ENCODE peak calls at places on chromosome 12, in four cellular contexts. One of them, this sample, is unnamed.
A peak's percentile ranks its signal among the peaks of the same experiment; 100 is the strongest.

GRCh38 chr12:83603106-83603505 is 916.4 kb downstream of the TMTC2 start:
- DNase-seq in mucosa of descending colon: no peak
- DNase-seq in cardiac muscle cell: no peak
- DNase-seq in type B pancreatic cell: no peak
- DNase-seq in this sample: no peak

GRCh38 chr12:64577046-64577445 is 33.2 kb upstream of the RASSF3 start:
- DNase-seq in type B pancreatic cell: no peak
- DNase-seq in mucosa of descending colon: no peak
- DNase-seq in cardiac muscle cell: no peak
- DNase-seq in this sample: no peak

GRCh38 chr12:95202691-95203476 is 14.4 kb downstream of the FGD6 start:
- DNase-seq in type B pancreatic cell: no peak
- DNase-seq in mucosa of descending colon: no peak
- DNase-seq in cardiac muscle cell: peak; percentile 67
- DNase-seq in this sample: no peak

GRCh38 chr12:103742349-103742784 is 98.7 kb downstream of the NT5DC3 start:
- DNase-seq in cardiac muscle cell: peak; percentile 37
- DNase-seq in type B pancreatic cell: no peak
- DNase-seq in mucosa of descending colon: peak; percentile 78
- DNase-seq in this sample: no peak

GRCh38 chr12:16600525-16600924 is 5.4 kb downstream of the LMO3 start:
- DNase-seq in type B pancreatic cell: no peak
- DNase-seq in mucosa of descending colon: no peak
- DNase-seq in cardiac muscle cell: no peak
- DNase-seq in this sample: no peak

GRCh38 chr12:4849024-4849594 is 60.6 kb upstream of the KCNA1 start:
- DNase-seq in mucosa of descending colon: no peak
- DNase-seq in cardiac muscle cell: peak; percentile 58
- DNase-seq in type B pancreatic cell: no peak
- DNase-seq in this sample: peak; percentile 38

GRCh38 chr12:105474672-105475071 is 144.2 kb downstream of the C12orf75 start:
- DNase-seq in cardiac muscle cell: no peak
- DNase-seq in type B pancreatic cell: no peak
- DNase-seq in mucosa of descending colon: no peak
- DNase-seq in this sample: peak; percentile 46

GRCh38 chr12:121781751-121782615 is 11.5 kb downstream of the RHOF start:
- DNase-seq in type B pancreatic cell: no peak
- DNase-seq in cardiac muscle cell: no peak
- DNase-seq in mucosa of descending colon: no peak
- DNase-seq in this sample: no peak

GRCh38 chr12:88578821-88579518 is 1.3 kb downstream of the KITLG start:
- DNase-seq in mucosa of descending colon: peak; percentile 64
- DNase-seq in cardiac muscle cell: no peak
- DNase-seq in type B pancreatic cell: no peak
- DNase-seq in this sample: no peak

GRCh38 chr12:82461393-82461792 is 103.1 kb downstream of the METTL25 start:
- DNase-seq in cardiac muscle cell: no peak
- DNase-seq in mucosa of descending colon: no peak
- DNase-seq in type B pancreatic cell: no peak
- DNase-seq in this sample: no peak

GRCh38 chr12:56469007-56469930 is 891 bp downstream of the SPRYD4 start:
- DNase-seq in type B pancreatic cell: no peak
- DNase-seq in cardiac muscle cell: no peak
- DNase-seq in mucosa of descending colon: peak; percentile 51
- DNase-seq in this sample: no peak

GRCh38 chr12:4833511-4833910 is 76.2 kb upstream of the KCNA1 start:
- DNase-seq in mucosa of descending colon: no peak
- DNase-seq in type B pancreatic cell: no peak
- DNase-seq in cardiac muscle cell: no peak
- DNase-seq in this sample: no peak

GRCh38 chr12:123024819-123025391 is 44.4 kb downstream of the ARL6IP4 start:
- DNase-seq in mucosa of descending colon: no peak
- DNase-seq in cardiac muscle cell: no peak
- DNase-seq in type B pancreatic cell: no peak
- DNase-seq in this sample: no peak

GRCh38 chr12:92593734-92594402 is 108.9 kb upstream of the PLEKHG7 start:
- DNase-seq in cardiac muscle cell: peak; percentile 74
- DNase-seq in type B pancreatic cell: no peak
- DNase-seq in mucosa of descending colon: peak; percentile 42
- DNase-seq in this sample: no peak

GRCh38 chr12:29582156-29582555 is 84.7 kb upstream of the OVCH1 start:
- DNase-seq in cardiac muscle cell: no peak
- DNase-seq in mucosa of descending colon: no peak
- DNase-seq in type B pancreatic cell: no peak
- DNase-seq in this sample: no peak

GRCh38 chr12:105861232-105861631 is 277.5 kb downstream of the NUAK1 start:
- DNase-seq in cardiac muscle cell: no peak
- DNase-seq in type B pancreatic cell: no peak
- DNase-seq in mucosa of descending colon: no peak
- DNase-seq in this sample: no peak

GRCh38 chr12:9906888-9907287 is 25.3 kb downstream of the CLEC2A start:
- DNase-seq in type B pancreatic cell: no peak
- DNase-seq in mucosa of descending colon: peak; percentile 7
- DNase-seq in cardiac muscle cell: no peak
- DNase-seq in this sample: no peak

GRCh38 chr12:71581206-71581605 is 82.4 kb downstream of the ZFC3H1 start:
- DNase-seq in type B pancreatic cell: no peak
- DNase-seq in mucosa of descending colon: peak; percentile 14
- DNase-seq in cardiac muscle cell: no peak
- DNase-seq in this sample: no peak

GRCh38 chr12:23055004-23055403 is 430.0 kb downstream of the ETNK1 start:
- DNase-seq in mucosa of descending colon: peak; percentile 13
- DNase-seq in type B pancreatic cell: no peak
- DNase-seq in cardiac muscle cell: peak; percentile 23
- DNase-seq in this sample: no peak

GRCh38 chr12:106585862-106586534 is 3.2 kb downstream of the RFX4 start:
- DNase-seq in mucosa of descending colon: no peak
- DNase-seq in cardiac muscle cell: no peak
- DNase-seq in type B pancreatic cell: no peak
- DNase-seq in this sample: no peak

GRCh38 chr12:30457621-30458289 is 237.9 kb downstream of the IPO8 start:
- DNase-seq in cardiac muscle cell: peak; percentile 93
- DNase-seq in mucosa of descending colon: no peak
- DNase-seq in type B pancreatic cell: no peak
- DNase-seq in this sample: no peak

GRCh38 chr12:122473543-122474323 is 27.0 kb downstream of the ZCCHC8 start:
- DNase-seq in type B pancreatic cell: peak; percentile 44
- DNase-seq in mucosa of descending colon: no peak
- DNase-seq in cardiac muscle cell: peak; percentile 48
- DNase-seq in this sample: no peak

GRCh38 chr12:81257952-81258551 is 180.2 kb downstream of the ACSS3 start:
- DNase-seq in mucosa of descending colon: peak; percentile 10
- DNase-seq in cardiac muscle cell: peak; percentile 67
- DNase-seq in type B pancreatic cell: no peak
- DNase-seq in this sample: no peak

GRCh38 chr12:106586535-106586802 is 3.7 kb downstream of the RFX4 start:
- DNase-seq in type B pancreatic cell: no peak
- DNase-seq in cardiac muscle cell: no peak
- DNase-seq in mucosa of descending colon: no peak
- DNase-seq in this sample: no peak

GRCh38 chr12:34406228-34406995 is 384.1 kb downstream of the ALG10 start:
- DNase-seq in type B pancreatic cell: peak; percentile 39
- DNase-seq in cardiac muscle cell: no peak
- DNase-seq in mucosa of descending colon: no peak
- DNase-seq in this sample: peak; percentile 76

GRCh38 chr12:93191956-93192355 is 185.8 kb upstream of the NUDT4 start:
- DNase-seq in type B pancreatic cell: no peak
- DNase-seq in cardiac muscle cell: no peak
- DNase-seq in mucosa of descending colon: no peak
- DNase-seq in this sample: no peak

GRCh38 chr12:63846249-63846967 is 1.9 kb downstream of the SRGAP1 start:
- DNase-seq in type B pancreatic cell: no peak
- DNase-seq in cardiac muscle cell: no peak
- DNase-seq in mucosa of descending colon: no peak
- DNase-seq in this sample: no peak

GRCh38 chr12:2813573-2814185 is 1.2 kb downstream of the ITFG2 start:
- DNase-seq in type B pancreatic cell: no peak
- DNase-seq in mucosa of descending colon: peak; percentile 74
- DNase-seq in cardiac muscle cell: peak; percentile 80
- DNase-seq in this sample: no peak

GRCh38 chr12:113278631-113279030 is 56.3 kb downstream of the SLC8B1 start:
- DNase-seq in mucosa of descending colon: no peak
- DNase-seq in type B pancreatic cell: no peak
- DNase-seq in cardiac muscle cell: no peak
- DNase-seq in this sample: no peak

GRCh38 chr12:93015970-93016751 is 87.1 kb upstream of the EEA1 start:
- DNase-seq in type B pancreatic cell: no peak
- DNase-seq in cardiac muscle cell: peak; percentile 8
- DNase-seq in mucosa of descending colon: peak; percentile 35
- DNase-seq in this sample: no peak

GRCh38 chr12:106245767-106246166 is 2.1 kb downstream of the CKAP4 start:
- DNase-seq in cardiac muscle cell: peak; percentile 88
- DNase-seq in type B pancreatic cell: no peak
- DNase-seq in mucosa of descending colon: peak; percentile 86
- DNase-seq in this sample: peak; percentile 59

DNA sequence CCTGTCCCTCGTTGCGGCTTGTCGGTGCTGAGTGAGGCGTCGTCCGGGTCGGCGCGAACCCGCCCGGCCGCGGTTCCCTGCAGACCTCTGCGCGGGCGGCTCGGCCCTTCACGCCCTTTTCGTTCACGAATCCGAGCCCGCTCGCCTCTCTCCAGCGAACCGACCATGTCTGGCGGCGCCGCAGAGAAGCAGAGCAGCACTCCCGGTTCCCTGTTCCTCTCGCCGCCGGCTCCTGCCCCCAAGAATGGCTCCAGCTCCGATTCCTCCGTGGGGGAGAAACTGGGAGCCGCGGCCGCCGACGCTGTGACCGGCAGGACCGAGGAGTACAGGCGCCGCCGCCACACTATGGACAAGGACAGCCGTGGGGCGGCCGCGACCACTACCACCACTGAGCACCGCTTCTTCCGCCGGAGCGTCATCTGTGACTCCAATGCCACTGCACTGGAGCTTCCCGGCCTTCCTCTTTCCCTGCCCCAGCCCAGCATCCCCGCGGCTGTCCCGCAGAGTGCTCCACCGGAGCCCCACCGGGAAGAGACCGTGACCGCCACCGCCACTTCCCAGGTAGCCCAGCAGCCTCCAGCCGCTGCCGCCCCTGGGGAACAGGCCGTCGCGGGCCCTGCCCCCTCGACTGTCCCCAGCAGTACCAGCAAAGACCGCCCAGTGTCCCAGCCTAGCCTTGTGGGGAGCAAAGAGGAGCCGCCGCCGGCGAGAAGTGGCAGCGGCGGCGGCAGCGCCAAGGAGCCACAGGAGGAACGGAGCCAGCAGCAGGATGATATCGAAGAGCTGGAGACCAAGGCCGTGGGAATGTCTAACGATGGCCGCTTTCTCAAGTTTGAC is 1.2 kb downstream of the WNK1 start:
- DNase-seq in cardiac muscle cell: peak; percentile 32
- DNase-seq in mucosa of descending colon: peak; percentile 43
- DNase-seq in type B pancreatic cell: no peak
- DNase-seq in this sample: no peak
- TF ChIP-seq CTCF in cardiac muscle cell: no peak
- TF ChIP-seq CTCF in mucosa of descending colon: no peak
- TF ChIP-seq CTCF in type B pancreatic cell: no peak
- TF ChIP-seq CTCF in this sample: no peak

GRCh38 chr12:132217800-132218518 is 73.7 kb downstream of the NOC4L start:
- DNase-seq in type B pancreatic cell: no peak
- DNase-seq in mucosa of descending colon: no peak
- DNase-seq in cardiac muscle cell: no peak
- DNase-seq in this sample: no peak

GRCh38 chr12:132217371-132217770 is 73.1 kb downstream of the NOC4L start:
- DNase-seq in type B pancreatic cell: no peak
- DNase-seq in mucosa of descending colon: no peak
- DNase-seq in cardiac muscle cell: no peak
- DNase-seq in this sample: no peak

GRCh38 chr12:132219323-132219722 is 75.1 kb downstream of the NOC4L start:
- DNase-seq in mucosa of descending colon: no peak
- DNase-seq in type B pancreatic cell: no peak
- DNase-seq in cardiac muscle cell: no peak
- DNase-seq in this sample: no peak

GRCh38 chr12:132218519-132218860 is 74.2 kb downstream of the NOC4L start:
- DNase-seq in type B pancreatic cell: no peak
- DNase-seq in cardiac muscle cell: no peak
- DNase-seq in mucosa of descending colon: no peak
- DNase-seq in this sample: no peak

GRCh38 chr12:132218915-132219314 is 74.7 kb downstream of the NOC4L start:
- DNase-seq in cardiac muscle cell: no peak
- DNase-seq in type B pancreatic cell: no peak
- DNase-seq in mucosa of descending colon: peak; percentile 41
- DNase-seq in this sample: no peak
- TF ChIP-seq CTCF in cardiac muscle cell: peak; percentile 15
- TF ChIP-seq CTCF in type B pancreatic cell: peak; percentile 64
- TF ChIP-seq CTCF in mucosa of descending colon: no peak
- TF ChIP-seq CTCF in this sample: peak; percentile 28

GRCh38 chr12:53172352-53172751 is 8.2 kb upstream of the ZNF740 start:
- DNase-seq in type B pancreatic cell: no peak
- DNase-seq in cardiac muscle cell: peak; percentile 68
- DNase-seq in mucosa of descending colon: no peak
- DNase-seq in this sample: peak; percentile 76

GRCh38 chr12:53171725-53172329 is 8.7 kb upstream of the ZNF740 start:
- DNase-seq in cardiac muscle cell: no peak
- DNase-seq in mucosa of descending colon: no peak
- DNase-seq in type B pancreatic cell: no peak
- DNase-seq in this sample: no peak

GRCh38 chr12:53176750-53177149 is 3.8 kb upstream of the ZNF740 start:
- DNase-seq in type B pancreatic cell: no peak
- DNase-seq in cardiac muscle cell: no peak
- DNase-seq in mucosa of descending colon: no peak
- DNase-seq in this sample: no peak

GRCh38 chr12:53173085-53173715 is 7.3 kb upstream of the ZNF740 start:
- DNase-seq in type B pancreatic cell: no peak
- DNase-seq in cardiac muscle cell: no peak
- DNase-seq in mucosa of descending colon: no peak
- DNase-seq in this sample: no peak

GRCh38 chr12:53174881-53175491 is 5.5 kb upstream of the ZNF740 start:
- DNase-seq in cardiac muscle cell: peak; percentile 59
- DNase-seq in type B pancreatic cell: no peak
- DNase-seq in mucosa of descending colon: no peak
- DNase-seq in this sample: no peak
- TF ChIP-seq CTCF in cardiac muscle cell: peak; percentile 39
- TF ChIP-seq CTCF in type B pancreatic cell: peak; percentile 48
- TF ChIP-seq CTCF in mucosa of descending colon: no peak
- TF ChIP-seq CTCF in this sample: peak; percentile 24

GRCh38 chr12:57906821-57907220 is 34.5 kb upstream of the ATP23 start:
- DNase-seq in cardiac muscle cell: no peak
- DNase-seq in type B pancreatic cell: no peak
- DNase-seq in mucosa of descending colon: no peak
- DNase-seq in this sample: no peak

GRCh38 chr12:57904426-57904825 is 36.9 kb upstream of the ATP23 start:
- DNase-seq in cardiac muscle cell: no peak
- DNase-seq in type B pancreatic cell: no peak
- DNase-seq in mucosa of descending colon: no peak
- DNase-seq in this sample: no peak

GRCh38 chr12:57905812-57906475 is 35.4 kb upstream of the ATP23 start:
- DNase-seq in mucosa of descending colon: no peak
- DNase-seq in type B pancreatic cell: no peak
- DNase-seq in cardiac muscle cell: no peak
- DNase-seq in this sample: no peak

GRCh38 chr12:57907281-57907680 is 34.1 kb upstream of the ATP23 start:
- DNase-seq in cardiac muscle cell: no peak
- DNase-seq in mucosa of descending colon: no peak
- DNase-seq in type B pancreatic cell: no peak
- DNase-seq in this sample: no peak

GRCh38 chr12:57904848-57905811 is 36.2 kb upstream of the ATP23 start:
- DNase-seq in mucosa of descending colon: peak; percentile 96
- DNase-seq in cardiac muscle cell: peak; percentile 92
- DNase-seq in type B pancreatic cell: peak; percentile 85
- DNase-seq in this sample: peak; percentile 94
- TF ChIP-seq CTCF in mucosa of descending colon: peak; percentile 99
- TF ChIP-seq CTCF in cardiac muscle cell: peak; percentile 100
- TF ChIP-seq CTCF in type B pancreatic cell: peak; percentile 100
- TF ChIP-seq CTCF in this sample: peak; percentile 100